ENCODE peak calls at places on chromosomes 5 and 9, in five cellular contexts. B, Q, C, P and O are unnamed samples.

GRCh38 chr9:99478469-99479027 is 256.5 kb downstream of the SEC61B start:
- DNase-seq in B (no peak), Q (no peak), C (no peak), P (no peak), O (no peak)

GRCh38 chr5:148733601-148734438 is 79.5 kb upstream of the HTR4 start:
- DNase-seq in B (peak), Q (no peak), C (peak), P (peak), O (peak)

GRCh38 chr9:134704499-134704898 is 62.9 kb downstream of the COL5A1 start:
- DNase-seq in B (no peak), Q (no peak), C (no peak), P (no peak), O (no peak)

GRCh38 chr5:80411589-80412219 is 3.8 kb downstream of the ZFYVE16 start:
- DNase-seq in B (no peak), Q (no peak), C (no peak), P (no peak), O (no peak)

GRCh38 chr9:125822160-125822559 is 75.0 kb downstream of the PBX3 start:
- DNase-seq in B (no peak), Q (no peak), C (no peak), P (no peak), O (no peak)

GRCh38 chr5:10034008-10034407 is 215.7 kb downstream of the ATPSCKMT start:
- DNase-seq in B (no peak), Q (no peak), C (no peak), P (no peak), O (no peak)

GRCh38 chr5:168765220-168766037 is 186.3 kb upstream of the PANK3 start:
- DNase-seq in B (no peak), Q (no peak), C (no peak), P (no peak), O (no peak)

GRCh38 chr5:124634228-124634819 is 112.1 kb downstream of the ZNF608 start:
- DNase-seq in B (no peak), Q (no peak), C (peak), P (no peak), O (no peak)

GRCh38 chr5:139837711-139838380 is 42.2 kb downstream of the PSD2 start:
- DNase-seq in B (no peak), Q (no peak), C (no peak), P (no peak), O (no peak)

GRCh38 chr9:118929317-118929716 is 439.9 kb downstream of the BRINP1 start:
- DNase-seq in B (no peak), Q (no peak), C (no peak), P (no peak), O (no peak)

GRCh38 chr9:118631956-118632355 is 737.3 kb downstream of the BRINP1 start:
- DNase-seq in B (no peak), Q (no peak), C (no peak), P (no peak), O (no peak)

GRCh38 chr5:138544171-138545134 is 1.4 kb upstream of the ETF1 start:
- DNase-seq in B (no peak), Q (no peak), C (no peak), P (no peak), O (no peak)

GRCh38 chr5:128627939-128628338 is 89.9 kb upstream of the FBN2 start:
- DNase-seq in B (no peak), Q (no peak), C (no peak), P (no peak), O (no peak)

GRCh38 chr9:116933251-116933650 is 246.1 kb downstream of the TRIM32 start:
- DNase-seq in B (no peak), Q (no peak), C (no peak), P (no peak), O (no peak)

GRCh38 chr9:18115131-18115530 is 358.8 kb upstream of the ADAMTSL1 start:
- DNase-seq in B (no peak), Q (no peak), C (no peak), P (no peak), O (no peak)

DNA sequence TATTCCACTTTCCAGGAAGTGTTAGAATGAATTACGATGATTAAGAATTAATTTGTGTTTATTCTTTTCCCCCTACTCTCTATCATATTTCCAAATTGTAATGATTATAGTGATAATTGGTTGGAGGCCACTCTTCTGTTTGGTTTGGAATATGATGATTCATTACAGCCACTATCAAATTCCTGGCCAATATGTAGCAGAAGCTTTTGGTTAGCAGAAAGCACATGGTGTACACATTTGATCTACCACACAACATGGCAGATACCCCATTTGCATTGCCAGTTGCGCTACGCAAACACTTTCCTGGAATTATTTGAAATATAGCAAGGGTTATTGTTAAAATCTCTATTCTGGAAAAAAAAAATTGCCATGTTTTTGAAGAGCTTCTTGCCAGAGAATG is 454.9 kb upstream of the ACTBL2 start:
- DNase-seq in B (no peak), Q (no peak), C (no peak), P (no peak), O (no peak)
- TF ChIP-seq HDAC2 in B (no peak), Q (no peak), C (no peak), P (no peak), O (no peak)

DNA sequence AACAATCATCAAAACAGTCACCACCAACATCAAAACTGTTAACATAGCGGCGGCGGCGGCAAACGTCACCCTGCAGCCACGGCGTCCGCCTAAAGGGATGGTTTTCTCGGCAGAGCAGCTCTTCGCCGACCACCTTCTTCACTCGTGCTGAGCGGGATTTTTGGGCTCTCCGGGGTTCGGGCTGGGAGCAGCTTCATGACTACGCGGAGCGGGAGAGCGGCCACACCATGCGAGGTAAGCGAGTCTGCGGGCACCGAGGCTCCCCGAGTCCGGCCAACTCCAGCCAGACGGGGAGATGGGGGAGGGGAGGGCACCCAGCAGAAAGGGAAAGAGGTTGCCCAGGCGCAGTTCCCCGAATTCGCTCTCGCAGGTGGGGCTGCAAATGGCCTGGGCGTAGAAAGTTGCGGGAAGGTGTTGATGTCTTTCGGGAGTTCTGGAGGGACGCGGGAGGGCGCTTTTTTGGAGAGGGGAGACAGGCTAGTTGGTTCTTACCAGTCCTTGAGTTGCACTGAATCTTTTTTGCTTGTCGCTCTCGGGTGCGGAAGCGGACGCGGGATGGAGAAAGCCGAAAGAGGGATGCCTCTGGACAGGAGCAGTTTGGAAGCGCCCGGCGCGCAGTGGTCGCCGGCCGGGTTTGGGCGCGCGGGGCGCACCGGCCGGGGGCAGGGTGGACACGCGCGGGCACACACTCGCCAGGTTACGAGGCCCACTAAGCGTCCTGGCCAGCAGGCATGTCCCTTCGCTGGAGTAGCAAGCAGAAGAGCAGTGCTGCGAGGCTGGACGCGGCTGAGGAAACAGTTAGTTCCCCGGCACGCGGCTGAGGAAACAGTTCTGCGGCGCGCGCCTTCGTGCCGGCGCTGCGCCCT is 848 bp downstream of the RORB start:
- DNase-seq in B (no peak), Q (no peak), C (no peak), P (no peak), O (no peak)
- TF ChIP-seq HDAC2 in B (peak), Q (no peak), C (no peak), P (peak), O (no peak)

DNA sequence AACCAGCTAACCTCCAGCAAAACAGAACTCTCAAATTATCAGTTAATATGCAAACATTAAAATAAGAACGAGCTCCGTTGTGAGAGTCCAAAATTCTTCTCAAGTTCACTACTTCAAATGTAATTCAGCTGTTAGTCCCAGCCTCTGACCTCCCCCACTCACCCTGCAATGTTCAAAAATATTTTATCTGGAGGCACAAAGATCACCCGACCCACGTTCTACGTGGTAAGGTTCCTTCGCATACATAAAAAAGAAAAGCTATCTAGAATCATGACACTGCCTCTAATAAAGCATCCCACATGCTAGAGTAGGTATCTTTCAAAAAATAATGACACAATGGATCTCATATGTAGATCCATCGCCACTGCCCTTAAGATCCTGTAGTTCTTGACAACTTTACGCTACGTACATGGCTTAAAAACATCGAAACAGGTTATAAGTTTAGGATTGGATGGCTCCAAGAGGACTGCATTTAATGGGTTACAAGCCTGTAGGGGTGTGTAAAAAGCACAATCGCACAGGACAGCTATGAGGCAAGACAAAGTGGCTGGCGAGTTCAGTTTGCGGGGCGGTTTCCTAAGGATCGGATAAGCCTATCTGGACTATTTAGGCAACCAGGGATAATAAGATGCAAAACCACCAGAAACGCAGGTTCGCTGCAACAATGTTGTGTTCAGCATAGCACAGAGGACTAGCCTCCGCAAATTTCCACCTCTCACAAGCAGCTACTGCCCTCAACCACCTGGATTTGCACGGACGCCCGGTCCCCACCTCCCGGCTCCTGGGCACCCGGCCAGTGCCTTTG is 969 bp downstream of the CLK4 start:
- DNase-seq in B (no peak), Q (no peak), C (no peak), P (peak), O (peak)
- TF ChIP-seq HDAC2 in B (no peak), Q (no peak), C (no peak), P (no peak), O (no peak)

GRCh38 chr9:80492221-80492620 is 920.5 kb downstream of the TLE4 start:
- DNase-seq in B (no peak), Q (no peak), C (no peak), P (no peak), O (no peak)
- TF ChIP-seq HDAC2 in B (no peak), Q (no peak), C (no peak), P (no peak), O (no peak)

GRCh38 chr9:82332774-82333152 is 344.2 kb downstream of the SPATA31D1 start:
- DNase-seq in B (no peak), Q (no peak), C (no peak), P (no peak), O (no peak)
- TF ChIP-seq HDAC2 in B (no peak), Q (no peak), C (no peak), P (no peak), O (no peak)

DNA sequence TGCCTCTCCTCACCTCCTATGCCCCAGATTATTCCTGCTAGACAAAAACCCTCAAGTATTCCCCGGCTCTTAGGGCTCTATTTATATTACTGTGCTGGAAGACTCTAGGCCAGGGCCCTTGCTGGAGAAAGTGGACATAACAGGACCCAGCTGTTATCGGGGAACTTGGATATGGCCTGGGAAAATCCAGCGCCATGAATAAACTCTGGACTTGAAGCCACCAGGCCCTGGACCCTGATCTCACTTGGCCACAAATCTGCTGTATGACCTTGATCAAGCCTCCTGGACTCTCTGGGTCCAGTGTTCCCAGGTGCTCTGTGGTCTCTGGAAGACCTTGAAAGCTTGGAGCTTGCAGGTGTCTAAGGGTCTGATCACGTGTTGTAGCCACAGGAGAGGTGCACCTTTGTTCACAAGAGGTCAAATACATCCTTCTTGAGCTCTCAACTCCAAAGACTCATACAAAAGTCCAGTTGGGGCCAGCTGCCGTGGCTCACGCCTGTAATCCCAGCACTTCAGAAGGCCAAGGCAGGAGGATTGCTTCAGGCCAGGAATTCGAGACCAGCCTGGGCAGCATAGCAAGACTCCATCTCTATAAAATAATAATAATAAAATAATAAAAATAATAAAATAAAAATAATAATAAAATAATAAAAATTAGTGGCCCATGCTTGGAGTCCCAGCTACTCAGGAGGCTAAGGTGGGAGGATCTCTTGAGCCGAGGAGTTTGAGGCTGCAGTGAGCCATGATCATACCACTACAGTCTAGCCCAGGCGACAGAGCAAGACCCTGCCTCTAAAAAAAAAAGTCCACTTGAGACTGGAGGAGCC is 26.5 kb downstream of the COL27A1 start:
- DNase-seq in B (no peak), Q (no peak), C (no peak), P (no peak), O (no peak)
- TF ChIP-seq HDAC2 in B (no peak), Q (no peak), C (no peak), P (no peak), O (no peak)

GRCh38 chr9:97923529-97924108 is 1.3 kb upstream of the TRMO start:
- DNase-seq in B (no peak), Q (peak), C (peak), P (peak), O (peak)

GRCh38 chr9:97924386-97924785 is 2.1 kb upstream of the TRMO start:
- DNase-seq in B (no peak), Q (no peak), C (no peak), P (no peak), O (no peak)

GRCh38 chr9:97928968-97929604 is 6.8 kb upstream of the TRMO start:
- DNase-seq in B (no peak), Q (no peak), C (no peak), P (no peak), O (no peak)

GRCh38 chr9:97921959-97922905 is at the start of gene TRMO:
- DNase-seq in B (peak), Q (peak), C (peak), P (peak), O (peak)

GRCh38 chr9:97925497-97926334 is 3.4 kb upstream of the TRMO start:
- DNase-seq in B (no peak), Q (no peak), C (no peak), P (no peak), O (no peak)
- TF ChIP-seq HDAC2 in B (no peak), Q (no peak), C (no peak), P (no peak), O (no peak)

GRCh38 chr5:154860765-154861164 is 2.3 kb downstream of the CNOT8 start:
- DNase-seq in B (no peak), Q (no peak), C (no peak), P (no peak), O (no peak)

GRCh38 chr5:154861946-154862345 is 3.5 kb downstream of the CNOT8 start:
- DNase-seq in B (no peak), Q (no peak), C (no peak), P (no peak), O (no peak)

GRCh38 chr5:154858251-154858971 is at the start of gene CNOT8:
- DNase-seq in B (peak), Q (peak), C (peak), P (peak), O (peak)

GRCh38 chr5:154858972-154859950 is 834 bp downstream of the CNOT8 start:
- DNase-seq in B (no peak), Q (no peak), C (no peak), P (no peak), O (no peak)

DNA sequence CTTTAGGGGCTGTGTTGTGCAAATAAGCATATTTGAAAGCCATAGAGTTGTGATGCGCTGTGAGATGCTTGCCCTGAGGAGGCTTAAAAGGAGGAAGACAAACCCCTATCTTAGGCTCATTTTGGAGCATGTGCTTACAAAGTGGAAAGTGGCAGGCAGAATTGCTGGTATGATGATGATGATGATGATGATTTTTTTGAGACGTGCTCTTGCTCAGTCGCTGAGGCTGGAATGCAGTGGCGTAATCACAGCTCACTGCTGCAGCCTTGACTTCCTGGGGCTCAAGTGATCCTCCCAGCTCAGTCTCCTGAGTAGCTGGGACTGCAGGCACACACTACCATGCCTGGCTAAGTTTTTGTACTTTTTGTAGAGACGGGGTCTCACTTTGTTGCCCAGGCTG is 1.7 kb downstream of the CNOT8 start:
- DNase-seq in B (no peak), Q (no peak), C (peak), P (no peak), O (no peak)
- TF ChIP-seq HDAC2 in B (no peak), Q (no peak), C (peak), P (no peak), O (no peak)

GRCh38 chr5:141880961-141881801 is 3.0 kb upstream of the PCDH1 start:
- DNase-seq in B (no peak), Q (peak), C (no peak), P (no peak), O (no peak)
- TF ChIP-seq HDAC2 in B (no peak), Q (no peak), C (no peak), P (no peak), O (no peak)

GRCh38 chr9:89732952-89733349 is 128.1 kb downstream of the GADD45G start:
- DNase-seq in B (no peak), Q (no peak), C (no peak), P (no peak), O (no peak)
- TF ChIP-seq HDAC2 in B (no peak), Q (no peak), C (no peak), P (no peak), O (no peak)